ENCODE peak calls at places on chromosome 20, in eight cellular contexts. S is Panc1, E is H1, Q is upper lobe of left lung, L is spleen, U is SK-N-SH, J is suprapubic skin, B is sigmoid colon. C is an unnamed sample.

GRCh38 chr20:13158339-13158738 is 62.7 kb upstream of the ISM1 start:
- DNase-seq in S (no peak), E (no peak), Q (no peak), L (no peak), U (no peak), J (no peak), B (peak), C (no peak)

GRCh38 chr20:50919567-50919966 is 11.7 kb downstream of the ADNP start:
- DNase-seq in S (no peak), E (no peak), Q (no peak), L (no peak), U (no peak), J (no peak), B (peak), C (no peak)

GRCh38 chr20:43665466-43666176 is 1.3 kb upstream of the MYBL2 start:
- DNase-seq in S (no peak), E (no peak), Q (no peak), L (peak), U (no peak), J (no peak), B (no peak), C (no peak)

GRCh38 chr20:3406481-3407425 is 716 bp downstream of the DNAAF9 start:
- DNase-seq in S (no peak), E (peak), Q (peak), L (peak), U (peak), J (peak), B (peak), C (peak)

GRCh38 chr20:325889-326644 is 715 bp downstream of the SOX12 start:
- DNase-seq in S (no peak), E (peak), Q (peak), L (peak), U (peak), J (peak), B (peak), C (no peak)

GRCh38 chr20:32656827-32657226 is 16.9 kb downstream of the C20orf203 start:
- DNase-seq in S (no peak), E (no peak), Q (no peak), L (no peak), U (no peak), J (no peak), B (no peak), C (no peak)

GRCh38 chr20:2156666-2157624 is 55.3 kb downstream of the STK35 start:
- DNase-seq in S (no peak), E (no peak), Q (no peak), L (no peak), U (no peak), J (no peak), B (no peak), C (no peak)

GRCh38 chr20:32110173-32110704 is 725 bp downstream of the TM9SF4 start:
- DNase-seq in S (no peak), E (no peak), Q (no peak), L (no peak), U (no peak), J (peak), B (peak), C (no peak)

GRCh38 chr20:54773643-54774000 is 298.2 kb downstream of the DOK5 start:
- DNase-seq in S (no peak), E (no peak), Q (peak), L (no peak), U (no peak), J (no peak), B (no peak), C (no peak)

GRCh38 chr20:44038681-44039123 is 124.0 kb downstream of the TOX2 start:
- DNase-seq in S (no peak), E (peak), Q (no peak), L (peak), U (peak), J (no peak), B (peak), C (no peak)

GRCh38 chr20:28616354-28616753 is 2641.1 kb upstream of the DEFB115 start:
- DNase-seq in S (no peak), E (no peak), Q (no peak), L (no peak), U (no peak), J (no peak), B (no peak), C (no peak)

GRCh38 chr20:44963325-44964215 is 2.7 kb upstream of the STK4 start:
- DNase-seq in S (no peak), E (no peak), Q (no peak), L (no peak), U (no peak), J (no peak), B (no peak), C (no peak)

GRCh38 chr20:37925265-37926165 is 22.6 kb downstream of the VSTM2L start:
- DNase-seq in S (no peak), E (no peak), Q (no peak), L (no peak), U (no peak), J (no peak), B (no peak), C (no peak)

GRCh38 chr20:58693226-58694006 is 816 bp downstream of the NPEPL1 start:
- DNase-seq in S (no peak), E (peak), Q (peak), L (peak), U (no peak), J (no peak), B (peak), C (peak)

GRCh38 chr20:33015700-33016580 is 8.4 kb downstream of the BPIFB2 start:
- DNase-seq in S (no peak), E (no peak), Q (no peak), L (peak), U (no peak), J (no peak), B (no peak), C (no peak)

GRCh38 chr20:650954-651353 is 2.0 kb downstream of the SRXN1 start:
- DNase-seq in S (no peak), E (no peak), Q (no peak), L (no peak), U (no peak), J (no peak), B (no peak), C (no peak)

GRCh38 chr20:19620471-19620870 is 137.6 kb upstream of the RIN2 start:
- DNase-seq in S (no peak), E (no peak), Q (no peak), L (no peak), U (no peak), J (no peak), B (no peak), C (peak)

GRCh38 chr20:856361-856775 is 22.9 kb downstream of the FAM110A start:
- DNase-seq in S (peak), E (no peak), Q (peak), L (no peak), U (no peak), J (no peak), B (no peak), C (no peak)

GRCh38 chr20:62874745-62875344 is 13.2 kb upstream of the TCFL5 start:
- DNase-seq in S (no peak), E (no peak), Q (no peak), L (no peak), U (peak), J (no peak), B (no peak), C (no peak)

GRCh38 chr20:25489221-25489863 is 81.9 kb downstream of the GINS1 start:
- DNase-seq in S (no peak), E (no peak), Q (peak), L (no peak), U (no peak), J (no peak), B (no peak), C (no peak)

GRCh38 chr20:1467355-1468116 is 887 bp upstream of the NSFL1C start:
- DNase-seq in S (no peak), E (peak), Q (no peak), L (peak), U (peak), J (no peak), B (no peak), C (peak)

GRCh38 chr20:12237772-12238171 is 320.1 kb downstream of the BTBD3 start:
- DNase-seq in S (no peak), E (no peak), Q (no peak), L (no peak), U (no peak), J (no peak), B (peak), C (no peak)

GRCh38 chr20:25063546-25063945 is 5.6 kb upstream of the ACSS1 start:
- DNase-seq in S (no peak), E (no peak), Q (no peak), L (peak), U (no peak), J (no peak), B (peak), C (no peak)

GRCh38 chr20:3706774-3707507 is 5.5 kb downstream of the SIGLEC1 start:
- DNase-seq in S (no peak), E (no peak), Q (no peak), L (peak), U (no peak), J (no peak), B (no peak), C (peak)

GRCh38 chr20:45751714-45752113 is 29.6 kb downstream of the SPINT4 start:
- DNase-seq in S (no peak), E (no peak), Q (no peak), L (no peak), U (no peak), J (no peak), B (no peak), C (no peak)

GRCh38 chr20:35093245-35093884 is 758 bp upstream of the TRPC4AP start:
- DNase-seq in S (peak), E (no peak), Q (no peak), L (no peak), U (no peak), J (no peak), B (no peak), C (peak)

GRCh38 chr20:5531318-5532081 is 214.7 kb upstream of the PROKR2 start:
- DNase-seq in S (no peak), E (no peak), Q (no peak), L (no peak), U (no peak), J (no peak), B (no peak), C (no peak)

GRCh38 chr20:5524886-5525285 is 208.1 kb upstream of the PROKR2 start:
- DNase-seq in S (no peak), E (no peak), Q (no peak), L (no peak), U (no peak), J (no peak), B (no peak), C (no peak)

GRCh38 chr20:5529331-5530142 is 212.8 kb upstream of the PROKR2 start:
- DNase-seq in S (peak), E (peak), Q (peak), L (peak), U (peak), J (peak), B (peak), C (no peak)

GRCh38 chr20:5526516-5526915 is 209.8 kb upstream of the PROKR2 start:
- DNase-seq in S (no peak), E (no peak), Q (no peak), L (no peak), U (no peak), J (no peak), B (no peak), C (no peak)

DNA sequence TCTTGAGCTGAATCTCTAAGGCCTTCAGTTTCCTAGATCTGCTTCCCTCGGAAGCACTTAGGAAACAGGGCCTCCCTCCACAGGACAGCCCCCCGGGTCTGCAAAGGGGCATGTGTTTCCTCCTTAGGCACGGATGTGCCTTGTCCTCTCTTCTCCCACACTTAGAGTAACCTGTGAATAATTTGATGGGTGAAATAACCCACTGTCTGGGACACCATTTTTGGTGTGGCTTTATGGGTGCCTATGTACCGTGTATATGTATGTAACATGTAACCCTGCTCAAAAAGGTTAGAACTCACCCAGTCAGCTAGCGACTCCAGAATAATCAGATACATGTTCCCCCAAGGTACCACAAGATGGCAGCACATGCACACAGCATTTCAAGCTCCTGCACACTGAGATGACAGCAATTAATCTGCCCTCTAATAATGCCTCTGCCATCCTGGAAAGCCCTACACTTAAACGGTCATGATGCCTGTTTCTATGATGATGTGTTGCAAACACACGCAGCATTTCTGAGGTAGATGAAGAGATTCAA is 212.0 kb upstream of the PROKR2 start:
- DNase-seq in S (peak), E (peak), Q (no peak), L (peak), U (peak), J (peak), B (peak), C (no peak)
- TF ChIP-seq POLR2AphosphoS5 in S (no peak), E (no peak), Q (no peak), L (no peak), U (no peak), J (no peak), B (no peak), C (no peak)

GRCh38 chr20:64203037-64203777 is 39.0 kb downstream of the MYT1 start:
- DNase-seq in S (no peak), E (no peak), Q (no peak), L (no peak), U (no peak), J (no peak), B (no peak), C (no peak)

GRCh38 chr20:64207641-64208590 is 43.7 kb downstream of the MYT1 start:
- DNase-seq in S (no peak), E (no peak), Q (peak), L (no peak), U (no peak), J (no peak), B (no peak), C (no peak)

GRCh38 chr20:64206619-64207018 is 42.4 kb downstream of the MYT1 start:
- DNase-seq in S (no peak), E (no peak), Q (no peak), L (no peak), U (no peak), J (no peak), B (no peak), C (no peak)

GRCh38 chr20:64209148-64209547 is 44.9 kb downstream of the MYT1 start:
- DNase-seq in S (no peak), E (no peak), Q (peak), L (no peak), U (no peak), J (no peak), B (no peak), C (no peak)

GRCh38 chr20:64205611-64206026 is 41.4 kb downstream of the MYT1 start:
- DNase-seq in S (no peak), E (no peak), Q (no peak), L (no peak), U (no peak), J (no peak), B (no peak), C (no peak)
- TF ChIP-seq POLR2AphosphoS5 in S (no peak), E (no peak), Q (no peak), L (peak), U (no peak), J (no peak), B (no peak), C (no peak)

GRCh38 chr20:10603971-10604864 is 69.6 kb downstream of the JAG1 start:
- DNase-seq in S (peak), E (no peak), Q (peak), L (no peak), U (no peak), J (peak), B (peak), C (no peak)
- TF ChIP-seq POLR2AphosphoS5 in S (no peak), E (no peak), Q (peak), L (peak), U (no peak), J (peak), B (peak), C (peak)

GRCh38 chr20:41693136-41693979 is 75.2 kb upstream of the CHD6 start:
- DNase-seq in S (peak), E (peak), Q (peak), L (peak), U (peak), J (peak), B (peak), C (no peak)
- TF ChIP-seq POLR2AphosphoS5 in S (peak), E (peak), Q (peak), L (peak), U (peak), J (no peak), B (peak), C (peak)

GRCh38 chr20:6471110-6471647 is 296.3 kb upstream of the BMP2 start:
- DNase-seq in S (no peak), E (no peak), Q (no peak), L (no peak), U (no peak), J (no peak), B (no peak), C (no peak)

GRCh38 chr20:6469695-6470094 is 297.8 kb upstream of the BMP2 start:
- DNase-seq in S (no peak), E (no peak), Q (no peak), L (no peak), U (no peak), J (no peak), B (no peak), C (no peak)

GRCh38 chr20:6468751-6469150 is 298.7 kb upstream of the BMP2 start:
- DNase-seq in S (no peak), E (no peak), Q (no peak), L (no peak), U (no peak), J (no peak), B (no peak), C (no peak)

GRCh38 chr20:6473197-6473596 is 294.3 kb upstream of the BMP2 start:
- DNase-seq in S (no peak), E (no peak), Q (no peak), L (no peak), U (no peak), J (no peak), B (no peak), C (no peak)
- TF ChIP-seq POLR2AphosphoS5 in S (no peak), E (no peak), Q (no peak), L (no peak), U (no peak), J (no peak), B (no peak), C (no peak)

DNA sequence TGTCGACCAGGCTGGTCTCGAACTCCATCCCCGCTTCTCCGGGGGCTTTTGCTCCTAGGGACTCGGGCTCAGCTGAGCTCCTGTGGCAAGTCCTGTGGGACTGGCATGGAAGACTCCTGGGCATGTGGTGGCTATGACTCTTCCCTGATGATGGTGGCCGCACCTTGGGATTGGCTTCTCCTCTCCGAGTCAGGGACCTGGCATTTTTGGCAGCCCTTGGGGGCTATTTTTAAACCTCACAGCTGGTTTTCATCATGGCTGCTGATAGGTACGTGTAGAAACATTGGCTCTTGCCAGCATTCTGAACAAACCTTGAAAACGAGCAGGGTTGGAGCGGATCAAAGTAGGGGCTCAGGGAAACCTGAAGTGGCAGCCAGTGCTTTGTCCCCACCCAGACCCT is 54.1 kb downstream of the RBM38 start:
- DNase-seq in S (no peak), E (no peak), Q (no peak), L (no peak), U (no peak), J (no peak), B (peak), C (no peak)
- TF ChIP-seq POLR2AphosphoS5 in S (no peak), E (no peak), Q (no peak), L (no peak), U (no peak), J (no peak), B (peak), C (peak)

DNA sequence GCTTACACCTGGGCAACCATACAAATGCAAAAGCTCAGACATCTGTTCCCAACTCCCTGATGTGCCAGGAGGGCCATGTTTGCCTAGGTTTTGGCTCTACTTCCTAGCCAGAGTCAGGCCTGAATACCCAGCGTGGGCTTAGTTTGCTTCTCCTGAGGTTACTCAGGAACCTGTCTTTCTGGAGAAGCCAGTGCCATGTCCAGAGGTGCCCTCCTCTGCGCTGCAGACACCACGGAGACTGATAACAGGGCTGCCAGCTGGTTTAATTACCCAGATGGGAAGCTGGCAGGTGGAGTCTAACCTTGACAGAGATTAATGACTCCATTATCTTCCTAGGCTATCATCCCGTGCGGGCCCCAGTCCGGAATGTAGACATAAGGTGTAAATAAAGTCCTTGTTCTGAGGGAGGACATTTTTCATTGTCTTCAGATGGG is 29.1 kb upstream of the ZNFX1 start:
- DNase-seq in S (no peak), E (no peak), Q (no peak), L (no peak), U (peak), J (no peak), B (no peak), C (no peak)
- TF ChIP-seq POLR2AphosphoS5 in S (no peak), E (no peak), Q (no peak), L (no peak), U (no peak), J (no peak), B (no peak), C (no peak)

GRCh38 chr20:22511943-22512910 is 72.1 kb downstream of the FOXA2 start:
- DNase-seq in S (no peak), E (no peak), Q (peak), L (no peak), U (no peak), J (no peak), B (no peak), C (no peak)
- TF ChIP-seq POLR2AphosphoS5 in S (peak), E (no peak), Q (no peak), L (no peak), U (no peak), J (no peak), B (no peak), C (no peak)